ENCODE peak calls at places on chromosomes 16 and 17, in four cellular contexts. H is fibroblast of pulmonary artery, M is choroid plexus epithelial cell, K is AG10803. E is an unnamed sample.

GRCh38 chr16:64629622-64630021 is 492.2 kb downstream of the CDH11 start:
- DNase-seq in M (peak; percentile 8), H (no peak), K (peak; percentile 23), E (no peak)

GRCh38 chr17:8482546-8482945 is 46.9 kb downstream of the NDEL1 start:
- DNase-seq in M (no peak), H (no peak), K (no peak), E (peak; percentile 80)

GRCh38 chr17:29376667-29377268 is 13.4 kb upstream of the TAOK1 start:
- DNase-seq in K (peak; percentile 70), M (peak; percentile 95), H (peak; percentile 85), E (peak; percentile 93)

GRCh38 chr16:51762081-51762995 is 611.3 kb upstream of the SALL1 start:
- DNase-seq in K (peak; percentile 73), H (peak; percentile 78), M (peak; percentile 82), E (peak; percentile 74)

GRCh38 chr16:66306366-66307150 is 59.9 kb upstream of the CDH5 start:
- DNase-seq in K (no peak), H (no peak), M (no peak), E (no peak)

GRCh38 chr17:29567362-29568330 is 809 bp upstream of the ABHD15 start:
- DNase-seq in M (peak; percentile 26), H (no peak), K (peak; percentile 46), E (peak; percentile 59)

GRCh38 chr16:19660432-19660831 is 57.6 kb downstream of the KNOP1 start:
- DNase-seq in H (no peak), K (no peak), M (no peak), E (no peak)

GRCh38 chr16:53643474-53643873 is 60.2 kb downstream of the RPGRIP1L start:
- DNase-seq in M (no peak), H (no peak), K (no peak), E (no peak)

GRCh38 chr16:3656491-3657468 is 2.3 kb downstream of the DNASE1 start:
- DNase-seq in K (no peak), M (no peak), H (no peak), E (peak; percentile 18)

GRCh38 chr17:82551779-82552457 is 32.4 kb downstream of the FOXK2 start:
- DNase-seq in H (peak; percentile 74), M (peak; percentile 78), K (peak; percentile 78), E (peak; percentile 54)

GRCh38 chr17:81371910-81372760 is 23.1 kb upstream of the BAHCC1 start:
- DNase-seq in M (peak; percentile 52), K (peak; percentile 54), H (peak; percentile 61), E (peak; percentile 75)

GRCh38 chr16:69260019-69260418 is 51.1 kb upstream of the VPS4A start:
- DNase-seq in M (no peak), K (no peak), H (no peak), E (no peak)

GRCh38 chr17:731943-732787 is at the start of gene TLCD3A:
- DNase-seq in H (peak; percentile 60), K (peak; percentile 68), M (peak; percentile 57), E (peak; percentile 89)

GRCh38 chr17:77421635-77421982 is 280.8 kb downstream of the SEC14L1 start:
- DNase-seq in K (no peak), H (no peak), M (no peak), E (no peak)

GRCh38 chr17:67245073-67245693 is at the start of gene HELZ:
- DNase-seq in H (peak; percentile 84), K (peak; percentile 82), M (peak; percentile 89), E (peak; percentile 66)

GRCh38 chr17:5788266-5788900 is 204.1 kb upstream of the NLRP1 start:
- DNase-seq in K (no peak), H (no peak), M (no peak), E (peak; percentile 86)

GRCh38 chr17:15261063-15261817 is 3.9 kb downstream of the PMP22 start:
- DNase-seq in M (peak; percentile 73), H (peak; percentile 67), K (peak; percentile 57), E (peak; percentile 80)

DNA sequence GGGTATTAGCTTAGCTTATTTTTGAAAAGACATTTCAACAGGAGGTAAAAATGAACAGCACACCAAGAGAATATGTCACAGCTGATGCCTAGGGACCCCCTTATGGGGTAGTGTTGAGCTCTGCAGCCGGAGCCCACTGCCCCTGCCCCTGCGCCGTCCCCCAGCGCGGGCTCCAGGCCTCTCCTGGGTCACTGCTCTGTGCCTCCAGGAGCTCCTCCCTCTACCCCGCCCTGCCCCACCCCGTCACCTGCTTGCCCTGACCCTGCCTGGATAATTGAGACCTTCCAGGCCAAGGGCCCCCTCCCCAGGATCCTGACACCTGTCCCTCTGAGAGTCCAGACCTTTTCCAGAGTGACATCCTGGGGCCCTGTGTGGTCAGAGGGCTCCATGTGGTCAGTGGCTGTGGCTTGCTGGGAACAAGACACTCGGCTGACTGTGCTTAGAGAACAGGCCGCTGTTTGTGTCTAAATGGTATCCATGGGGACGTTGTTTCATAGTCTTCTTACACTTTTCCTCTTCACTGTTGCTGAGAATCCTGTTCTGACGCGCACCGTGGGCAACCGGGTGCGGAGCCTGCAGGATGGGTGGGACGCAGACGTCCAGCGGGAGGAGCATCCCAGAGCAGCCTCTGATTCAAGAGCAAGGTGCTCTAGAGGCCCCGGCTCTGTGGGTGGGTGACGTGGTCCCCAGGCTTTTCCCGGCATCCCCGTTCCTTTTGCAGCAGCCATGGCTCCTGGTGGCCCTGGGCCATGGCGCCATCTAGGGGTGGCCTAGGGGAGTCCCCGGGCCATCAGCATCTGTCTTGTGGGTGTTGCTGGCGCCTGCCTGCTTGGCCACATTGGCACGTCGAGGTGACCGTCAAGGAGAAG is 20.0 kb upstream of the WFIKKN1 start:
- DNase-seq in H (no peak), K (no peak), M (peak; percentile 41), E (no peak)
- TF ChIP-seq CTCF in H (peak; percentile 37), K (peak; percentile 32), M (peak; percentile 74), E (peak; percentile 11)

GRCh38 chr17:7445011-7445927 is at the start of gene CHRNB1:
- DNase-seq in K (no peak), H (no peak), M (no peak), E (no peak)
- TF ChIP-seq CTCF in K (no peak), H (no peak), M (peak; percentile 15), E (no peak)

GRCh38 chr16:10876799-10877341 is at the start of gene CIITA:
- DNase-seq in H (peak; percentile 29), K (peak; percentile 84), M (peak; percentile 60), E (peak; percentile 98)
- TF ChIP-seq CTCF in H (no peak), K (no peak), M (no peak), E (no peak)

GRCh38 chr17:74454197-74455024 is 12.0 kb upstream of the CD300A start:
- DNase-seq in H (peak; percentile 79), M (no peak), K (peak; percentile 66), E (peak; percentile 78)
- TF ChIP-seq CTCF in H (no peak), M (no peak), K (no peak), E (no peak)

GRCh38 chr17:74992223-74992622 is 4.8 kb downstream of the CDR2L start:
- DNase-seq in K (no peak), H (no peak), M (no peak), E (no peak)

GRCh38 chr17:74987418-74987908 is at the start of gene CDR2L:
- DNase-seq in H (peak; percentile 91), K (peak; percentile 90), M (peak; percentile 94), E (peak; percentile 98)

GRCh38 chr17:74986206-74986576 is 1.2 kb upstream of the CDR2L start:
- DNase-seq in M (no peak), K (no peak), H (no peak), E (no peak)

GRCh38 chr17:74990581-74991105 is 3.2 kb downstream of the CDR2L start:
- DNase-seq in H (no peak), M (no peak), K (no peak), E (no peak)

DNA sequence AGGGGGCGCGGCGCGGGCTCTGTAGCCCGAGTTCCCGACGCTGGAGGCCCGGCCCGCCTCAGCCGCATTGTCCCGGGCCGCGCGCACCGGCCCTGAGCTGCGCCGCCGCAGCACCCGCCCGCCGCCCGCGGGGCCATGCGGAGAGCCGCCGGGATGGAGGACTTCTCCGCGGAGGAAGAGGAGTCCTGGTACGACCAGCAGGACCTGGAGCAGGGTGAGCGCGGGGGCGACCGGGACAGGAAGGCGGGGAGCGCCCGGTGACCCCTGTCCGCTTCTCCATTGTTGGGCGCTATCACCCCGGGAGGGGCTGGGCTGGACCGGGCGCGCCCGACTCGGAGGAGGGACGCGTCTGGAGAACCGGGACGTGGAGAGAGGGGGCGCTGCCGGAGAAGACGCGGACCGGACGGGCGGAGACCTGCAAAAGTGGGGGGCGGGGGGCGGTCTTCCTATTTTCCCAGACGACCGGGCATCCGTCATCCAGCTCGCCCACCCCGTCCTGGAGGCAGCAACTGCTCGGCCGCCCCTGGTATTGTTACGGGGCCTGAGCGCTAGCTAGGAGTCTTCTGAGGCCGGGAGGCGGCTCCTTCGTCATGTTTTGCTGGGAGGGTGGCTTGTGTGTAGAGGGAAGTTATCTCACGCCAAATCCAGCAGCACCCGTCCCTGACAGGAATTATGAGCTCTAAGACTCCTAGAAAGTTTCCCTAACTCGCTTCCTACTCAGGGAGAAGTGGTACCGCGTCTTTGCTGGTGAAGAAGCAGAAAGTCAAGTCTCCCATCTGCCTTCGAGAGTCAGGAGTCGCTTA is 678 bp downstream of the CDR2L start:
- DNase-seq in M (peak; percentile 69), K (peak; percentile 78), H (peak; percentile 69), E (peak; percentile 79)
- TF ChIP-seq CTCF in M (peak; percentile 55), K (peak; percentile 29), H (peak; percentile 27), E (peak; percentile 36)

DNA sequence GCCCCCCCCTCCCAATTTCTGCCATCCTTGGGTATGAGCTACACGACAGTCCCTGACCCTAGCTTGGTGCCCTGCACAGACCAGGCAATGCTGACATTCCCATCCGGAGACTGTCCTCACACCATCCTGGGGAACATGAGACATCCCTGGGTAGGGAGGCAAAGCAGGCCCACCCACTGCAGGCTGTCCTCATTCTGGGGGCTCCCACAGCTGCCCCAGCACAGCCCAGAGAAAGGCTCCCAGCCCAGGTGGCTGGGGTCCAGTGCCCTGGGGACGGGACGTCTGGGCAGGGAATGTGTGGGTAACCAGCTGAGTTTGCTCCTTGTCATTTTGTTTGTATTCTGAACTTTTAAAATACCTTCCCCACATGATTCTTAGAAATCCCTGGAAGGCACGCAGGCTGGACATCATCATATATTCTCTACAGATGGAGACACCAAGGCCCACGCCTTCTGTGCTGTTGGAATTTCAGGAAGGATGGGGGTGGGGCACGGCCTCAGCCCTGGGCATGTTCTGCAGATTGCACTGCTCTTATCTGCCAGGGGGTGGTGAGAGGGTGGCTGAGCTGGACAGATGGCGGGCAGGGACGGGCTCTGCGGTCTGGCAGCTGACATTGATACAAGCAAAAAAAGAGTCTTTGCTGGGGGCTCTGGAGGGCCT is 28.5 kb downstream of the LRRC75A start:
- DNase-seq in K (peak; percentile 81), H (peak; percentile 45), M (no peak), E (peak; percentile 82)
- TF ChIP-seq CTCF in K (peak; percentile 50), H (peak; percentile 17), M (peak; percentile 27), E (peak; percentile 31)

E was measured in foreskin fibroblast.